ENCODE peak calls at places on chromosomes 12 and 14, in ten cellular contexts. M is endodermal cell, E is Caco-2, H is cardiac muscle cell, P is gastrocnemius medialis, V is tibial artery, G is ovary, U is suprapubic skin, N is Panc1, Q is AG04450. S is an unnamed sample.
A peak's percentile ranks its signal among the peaks of the same experiment; 100 is the strongest.

GRCh38 chr12:95200128-95200973 is 16.9 kb downstream of the FGD6 start:
- DNase-seq in M (no peak), E (no peak), H (no peak), P (no peak), V (no peak), G (no peak), U (no peak), N (no peak), Q (no peak), S (peak; percentile 60)

GRCh38 chr14:34781242-34781641 is 66.8 kb upstream of the CFL2 start:
- DNase-seq in M (no peak), E (no peak), H (no peak), P (no peak), V (no peak), G (no peak), U (no peak), N (peak; percentile 24), Q (peak; percentile 73), S (peak; percentile 97)

GRCh38 chr14:36096090-36096489 is 80.4 kb downstream of the PTCSC3 start:
- DNase-seq in M (no peak), E (no peak), H (no peak), P (no peak), V (no peak), G (no peak), U (no peak), N (no peak), Q (no peak), S (peak; percentile 94)

GRCh38 chr12:70049596-70050360 is 193.5 kb upstream of the CNOT2 start:
- DNase-seq in M (peak; percentile 56), E (no peak), H (no peak), P (no peak), V (no peak), G (no peak), U (no peak), N (no peak), Q (no peak), S (peak; percentile 94)

GRCh38 chr14:93914278-93914677 is 12.9 kb upstream of the FAM181A start:
- DNase-seq in M (no peak), E (no peak), H (no peak), P (no peak), V (no peak), G (no peak), U (no peak), N (no peak), Q (no peak), S (no peak)

GRCh38 chr14:104856157-104856868 is 8.8 kb upstream of the CEP170B start:
- DNase-seq in M (peak; percentile 54), E (no peak), H (no peak), P (no peak), V (no peak), G (peak; percentile 24), U (peak; percentile 51), N (no peak), Q (no peak), S (no peak)

GRCh38 chr12:68514807-68515411 is 95.8 kb upstream of the RAP1B start:
- DNase-seq in M (no peak), E (no peak), H (no peak), P (no peak), V (no peak), G (no peak), U (no peak), N (no peak), Q (no peak), S (no peak)

GRCh38 chr12:106445981-106446380 is 88.4 kb downstream of the POLR3B start:
- DNase-seq in M (no peak), E (no peak), H (no peak), P (no peak), V (no peak), G (no peak), U (no peak), N (no peak), Q (no peak), S (no peak)

GRCh38 chr12:52518574-52519469 is 1.4 kb downstream of the KRT5 start:
- DNase-seq in M (peak; percentile 28), E (no peak), H (no peak), P (no peak), V (no peak), G (no peak), U (peak; percentile 38), N (no peak), Q (no peak), S (no peak)

GRCh38 chr12:52522346-52523011 is 2.3 kb upstream of the KRT5 start:
- DNase-seq in M (peak; percentile 54), E (no peak), H (no peak), P (no peak), V (no peak), G (no peak), U (peak; percentile 70), N (no peak), Q (no peak), S (peak; percentile 96)

GRCh38 chr12:52519826-52520662 is at the start of gene KRT5:
- DNase-seq in M (peak; percentile 46), E (peak; percentile 27), H (no peak), P (no peak), V (no peak), G (no peak), U (peak; percentile 73), N (no peak), Q (no peak), S (peak; percentile 97)

GRCh38 chr12:52521581-52522266 is 1.5 kb upstream of the KRT5 start:
- DNase-seq in M (peak; percentile 87), E (no peak), H (no peak), P (no peak), V (no peak), G (no peak), U (peak; percentile 59), N (no peak), Q (no peak), S (peak; percentile 93)

GRCh38 chr12:52521175-52521574 is 981 bp upstream of the KRT5 start:
- DNase-seq in M (peak; percentile 77), E (no peak), H (no peak), P (no peak), V (no peak), G (no peak), U (peak; percentile 60), N (no peak), Q (no peak), S (peak; percentile 98)
- H3K4me3 ChIP-seq in M (no peak overlapping the region), E (no peak overlapping the region), H (no peak overlapping the region), P (no peak overlapping the region), V (no peak overlapping the region), G (no peak overlapping the region), U (peak overlapping the region; percentile 56), N (no peak overlapping the region), Q (no peak overlapping the region), S (peak overlapping the region; percentile 56)

DNA sequence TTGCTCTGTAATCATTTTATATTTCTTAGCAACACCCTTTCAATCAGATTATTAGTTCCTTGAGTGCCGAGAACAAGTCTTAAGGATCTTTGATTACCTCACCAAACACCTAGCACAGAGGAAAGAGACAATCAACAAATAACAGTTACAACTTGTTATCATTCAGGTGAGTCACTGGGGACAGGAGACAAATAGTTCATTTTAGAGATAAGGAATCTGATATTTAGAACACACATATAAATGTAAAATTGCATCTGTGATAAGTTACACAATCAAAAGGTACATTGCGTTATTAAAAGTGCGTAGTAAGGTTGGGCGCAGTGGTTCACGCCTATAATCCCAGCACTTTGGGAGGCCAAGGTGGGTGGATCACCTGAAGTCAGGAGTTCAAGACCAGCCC is 5.1 kb upstream of the STXBP6 start:
- DNase-seq in M (no peak), E (no peak), H (no peak), P (no peak), V (no peak), G (no peak), U (no peak), N (no peak), Q (no peak), S (no peak)
- H3K27me3 ChIP-seq in M (peaks cover 32% of the 10 kb centered on the region), E (no peaks in the 10 kb centered on the region), H (peaks cover 94% of the 10 kb centered on the region), P (no peaks in the 10 kb centered on the region), V (peaks cover 19% of the 10 kb centered on the region), G (no peaks in the 10 kb centered on the region), U (no peaks in the 10 kb centered on the region), N (peaks cover 13% of the 10 kb centered on the region), Q (peaks cover 15% of the 10 kb centered on the region), S (peaks cover 7% of the 10 kb centered on the region)

GRCh38 chr12:132557969-132558856 is 52.2 kb downstream of the LRCOL1 start:
- DNase-seq in M (no peak), E (no peak), H (no peak), P (no peak), V (no peak), G (no peak), U (no peak), N (no peak), Q (no peak), S (no peak)

GRCh38 chr12:132559652-132560420 is 50.5 kb downstream of the LRCOL1 start:
- DNase-seq in M (peak; percentile 89), E (peak; percentile 57), H (peak; percentile 77), P (no peak), V (no peak), G (peak; percentile 70), U (no peak), N (no peak), Q (no peak), S (no peak)

GRCh38 chr12:132557291-132557968 is 53.0 kb downstream of the LRCOL1 start:
- DNase-seq in M (no peak), E (no peak), H (no peak), P (no peak), V (no peak), G (no peak), U (no peak), N (no peak), Q (no peak), S (no peak)

GRCh38 chr12:132560421-132560830 is 50.0 kb downstream of the LRCOL1 start:
- DNase-seq in M (peak; percentile 85), E (no peak), H (peak; percentile 45), P (no peak), V (no peak), G (peak; percentile 54), U (no peak), N (no peak), Q (no peak), S (no peak)

DNA sequence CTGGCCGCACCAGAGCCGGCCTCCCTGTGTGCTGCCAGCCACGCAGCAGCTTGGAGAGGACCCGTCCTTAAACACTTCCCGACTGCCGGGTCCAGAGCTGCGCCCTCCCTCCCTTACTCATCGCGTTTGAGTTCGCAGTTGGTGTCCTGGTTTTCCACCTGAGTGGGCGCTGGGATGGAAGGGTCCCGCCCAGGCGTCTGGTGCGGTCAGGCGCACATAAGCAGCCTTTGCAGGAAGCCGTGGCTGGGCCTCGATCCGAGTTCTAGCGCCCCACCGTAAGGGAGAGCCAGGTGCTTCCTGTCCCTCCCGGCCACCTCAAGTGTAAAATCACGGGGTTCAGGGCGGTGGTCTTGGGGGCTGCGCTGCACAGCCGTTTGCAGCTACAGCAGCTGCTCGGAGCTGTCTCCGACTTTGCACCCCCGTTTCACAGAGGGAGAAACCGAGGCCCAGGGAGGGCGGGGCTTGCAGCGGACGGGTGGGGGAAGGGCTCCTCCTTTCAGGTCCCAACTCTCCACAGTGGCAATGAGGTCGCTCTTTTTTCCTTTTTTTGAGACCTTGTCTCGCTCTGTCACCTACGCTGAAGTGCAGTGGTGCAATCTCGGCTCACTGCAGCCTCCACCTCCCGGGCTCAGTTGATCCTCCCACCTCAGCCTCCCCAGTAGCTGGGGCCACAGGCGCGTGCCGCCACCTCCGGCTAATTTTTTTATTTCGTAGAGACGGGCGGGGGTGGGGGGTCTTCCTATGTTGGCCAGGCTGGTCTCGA is 51.3 kb downstream of the LRCOL1 start:
- DNase-seq in M (no peak), E (no peak), H (no peak), P (no peak), V (no peak), G (no peak), U (no peak), N (no peak), Q (no peak), S (no peak)
- TF ChIP-seq CTCF in M (no peak), E (no peak), H (no peak), P (no peak), V (no peak), G (no peak), U (no peak), N (no peak), Q (no peak), S (no peak)

GRCh38 chr14:71441142-71441541 is 491.1 kb upstream of the RGS6 start:
- DNase-seq in M (no peak), E (no peak), H (no peak), P (no peak), V (no peak), G (no peak), U (no peak), N (no peak), Q (no peak), S (no peak)

GRCh38 chr14:71437870-71438269 is 494.4 kb upstream of the RGS6 start:
- DNase-seq in M (no peak), E (no peak), H (no peak), P (no peak), V (no peak), G (no peak), U (no peak), N (peak; percentile 8), Q (no peak), S (peak; percentile 47)

GRCh38 chr14:71438684-71439083 is 493.5 kb upstream of the RGS6 start:
- DNase-seq in M (no peak), E (no peak), H (no peak), P (no peak), V (no peak), G (no peak), U (no peak), N (no peak), Q (no peak), S (no peak)

GRCh38 chr14:71442503-71442902 is 489.7 kb upstream of the RGS6 start:
- DNase-seq in M (no peak), E (no peak), H (no peak), P (no peak), V (no peak), G (no peak), U (no peak), N (no peak), Q (no peak), S (no peak)

GRCh38 chr14:71439247-71439646 is 493.0 kb upstream of the RGS6 start:
- DNase-seq in M (no peak), E (no peak), H (no peak), P (no peak), V (no peak), G (no peak), U (no peak), N (no peak), Q (no peak), S (no peak)
- H3K4me3 ChIP-seq in M (no peak overlapping the region), E (no peak overlapping the region), H (no peak overlapping the region), P (no peak overlapping the region), V (no peak overlapping the region), G (no peak overlapping the region), U (no peak overlapping the region), N (no peak overlapping the region), Q (no peak overlapping the region), S (no peak overlapping the region)

S was measured in bronchial epithelial cell.